ENCODE peak calls at places on chromosomes 4 and X, in nine cellular contexts. One of them, this sample, is unnamed.

GRCh38 chrX:131746491-131746968 is 202.7 kb downstream of the OR13H1 start:
- DNase-seq in GM12865: peak
- DNase-seq in fibroblast of the aortic adventitia: peak
- DNase-seq in esophagus squamous epithelium: peak
- DNase-seq in colonic mucosa: peak
- DNase-seq in GM23338: no peak
- DNase-seq in AG10803: no peak
- DNase-seq in AG04450: no peak
- DNase-seq in fibroblast of villous mesenchyme: peak
- DNase-seq in this sample: peak

GRCh38 chrX:153381684-153382532 is 19.2 kb downstream of the PNMA6E start:
- DNase-seq in GM12865: peak
- DNase-seq in fibroblast of the aortic adventitia: peak
- DNase-seq in esophagus squamous epithelium: no peak
- DNase-seq in colonic mucosa: no peak
- DNase-seq in GM23338: peak
- DNase-seq in AG10803: peak
- DNase-seq in AG04450: peak
- DNase-seq in fibroblast of villous mesenchyme: peak
- DNase-seq in this sample: peak

GRCh38 chrX:78945186-78945912 is at the start of gene P2RY10:
- DNase-seq in GM12865: peak
- DNase-seq in fibroblast of the aortic adventitia: no peak
- DNase-seq in esophagus squamous epithelium: no peak
- DNase-seq in colonic mucosa: no peak
- DNase-seq in GM23338: no peak
- DNase-seq in AG10803: no peak
- DNase-seq in AG04450: no peak
- DNase-seq in fibroblast of villous mesenchyme: no peak
- DNase-seq in this sample: no peak

GRCh38 chrX:17738002-17738713 is 865 bp downstream of the SCML1 start:
- DNase-seq in GM12865: peak
- DNase-seq in fibroblast of the aortic adventitia: peak
- DNase-seq in esophagus squamous epithelium: no peak
- DNase-seq in colonic mucosa: peak
- DNase-seq in GM23338: peak
- DNase-seq in AG10803: peak
- DNase-seq in AG04450: no peak
- DNase-seq in fibroblast of villous mesenchyme: peak
- DNase-seq in this sample: peak

GRCh38 chr4:98747659-98748091 is 89.3 kb upstream of the TSPAN5 start:
- DNase-seq in GM12865: no peak
- DNase-seq in fibroblast of the aortic adventitia: no peak
- DNase-seq in esophagus squamous epithelium: no peak
- DNase-seq in colonic mucosa: peak
- DNase-seq in GM23338: peak
- DNase-seq in AG10803: no peak
- DNase-seq in AG04450: no peak
- DNase-seq in fibroblast of villous mesenchyme: no peak
- DNase-seq in this sample: peak

GRCh38 chr4:9704551-9705332 is 76.7 kb upstream of the DRD5 start:
- DNase-seq in GM12865: no peak
- DNase-seq in fibroblast of the aortic adventitia: no peak
- DNase-seq in esophagus squamous epithelium: no peak
- DNase-seq in colonic mucosa: peak
- DNase-seq in GM23338: peak
- DNase-seq in AG10803: no peak
- DNase-seq in AG04450: no peak
- DNase-seq in fibroblast of villous mesenchyme: no peak
- DNase-seq in this sample: no peak

GRCh38 chr4:85812776-85813175 is 337.8 kb downstream of the ARHGAP24 start:
- DNase-seq in GM12865: no peak
- DNase-seq in fibroblast of the aortic adventitia: no peak
- DNase-seq in esophagus squamous epithelium: no peak
- DNase-seq in colonic mucosa: no peak
- DNase-seq in GM23338: no peak
- DNase-seq in AG10803: no peak
- DNase-seq in AG04450: no peak
- DNase-seq in fibroblast of villous mesenchyme: no peak
- DNase-seq in this sample: peak

GRCh38 chr4:46937493-46937892 is 28.4 kb upstream of the COX7B2 start:
- DNase-seq in GM12865: peak
- DNase-seq in fibroblast of the aortic adventitia: peak
- DNase-seq in esophagus squamous epithelium: no peak
- DNase-seq in colonic mucosa: no peak
- DNase-seq in GM23338: peak
- DNase-seq in AG10803: no peak
- DNase-seq in AG04450: no peak
- DNase-seq in fibroblast of villous mesenchyme: peak
- DNase-seq in this sample: no peak

GRCh38 chr4:38371391-38371851 is 292.6 kb upstream of the KLF3 start:
- DNase-seq in GM12865: no peak
- DNase-seq in fibroblast of the aortic adventitia: peak
- DNase-seq in esophagus squamous epithelium: no peak
- DNase-seq in colonic mucosa: no peak
- DNase-seq in GM23338: no peak
- DNase-seq in AG10803: peak
- DNase-seq in AG04450: no peak
- DNase-seq in fibroblast of villous mesenchyme: peak
- DNase-seq in this sample: peak

GRCh38 chrX:124507276-124507675 is 160.9 kb downstream of the SH2D1A start:
- DNase-seq in GM12865: no peak
- DNase-seq in fibroblast of the aortic adventitia: no peak
- DNase-seq in esophagus squamous epithelium: no peak
- DNase-seq in colonic mucosa: no peak
- DNase-seq in GM23338: no peak
- DNase-seq in AG10803: peak
- DNase-seq in AG04450: no peak
- DNase-seq in fibroblast of villous mesenchyme: no peak
- DNase-seq in this sample: no peak

GRCh38 chrX:35919536-35920309 is at the start of gene CFAP47:
- DNase-seq in GM12865: no peak
- DNase-seq in fibroblast of the aortic adventitia: no peak
- DNase-seq in esophagus squamous epithelium: no peak
- DNase-seq in colonic mucosa: peak
- DNase-seq in GM23338: peak
- DNase-seq in AG10803: no peak
- DNase-seq in AG04450: no peak
- DNase-seq in fibroblast of villous mesenchyme: no peak
- DNase-seq in this sample: peak
- H3K4me3 ChIP-seq in GM12865: no peak
- H3K4me3 ChIP-seq in fibroblast of the aortic adventitia: no peak
- H3K4me3 ChIP-seq in esophagus squamous epithelium: peak
- H3K4me3 ChIP-seq in colonic mucosa: peak
- H3K4me3 ChIP-seq in GM23338: peak
- H3K4me3 ChIP-seq in AG10803: no peak
- H3K4me3 ChIP-seq in AG04450: no peak
- H3K4me3 ChIP-seq in fibroblast of villous mesenchyme: no peak
- H3K4me3 ChIP-seq in this sample: peak

GRCh38 chr4:41177016-41177415 is 37.3 kb downstream of the APBB2 start:
- DNase-seq in GM12865: no peak
- DNase-seq in fibroblast of the aortic adventitia: peak
- DNase-seq in esophagus squamous epithelium: no peak
- DNase-seq in colonic mucosa: no peak
- DNase-seq in GM23338: no peak
- DNase-seq in AG10803: peak
- DNase-seq in AG04450: no peak
- DNase-seq in fibroblast of villous mesenchyme: peak
- DNase-seq in this sample: peak
- TF ChIP-seq CTCF in GM12865: no peak
- TF ChIP-seq CTCF in fibroblast of the aortic adventitia: peak
- TF ChIP-seq CTCF in esophagus squamous epithelium: no peak
- TF ChIP-seq CTCF in colonic mucosa: no peak
- TF ChIP-seq CTCF in GM23338: no peak
- TF ChIP-seq CTCF in AG10803: peak
- TF ChIP-seq CTCF in AG04450: peak
- TF ChIP-seq CTCF in fibroblast of villous mesenchyme: peak
- TF ChIP-seq CTCF in this sample: peak

DNA sequence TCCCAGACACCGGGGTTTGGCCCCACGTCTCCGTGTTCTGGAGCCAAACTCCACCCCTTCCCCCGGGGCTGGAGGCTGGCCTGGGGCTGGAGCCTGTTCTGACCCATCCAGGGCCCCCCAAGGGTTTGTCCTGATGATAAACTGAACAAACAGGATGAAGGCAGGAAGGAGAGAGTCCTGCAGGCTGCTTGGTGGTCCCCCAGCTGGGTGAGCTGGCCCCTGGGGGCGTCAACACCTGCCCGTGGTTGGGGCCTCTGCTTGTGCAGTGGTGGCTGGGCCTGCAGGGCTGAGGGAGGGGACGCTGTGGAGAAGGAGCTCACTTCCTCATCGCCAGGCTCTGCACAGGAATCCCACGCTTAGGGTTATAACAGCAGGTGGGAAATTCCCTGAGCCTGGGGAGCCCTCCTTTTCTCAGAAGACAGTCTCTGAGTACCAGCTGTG is 2.3 kb downstream of the SH3TC1 start:
- DNase-seq in GM12865: peak
- DNase-seq in fibroblast of the aortic adventitia: no peak
- DNase-seq in esophagus squamous epithelium: no peak
- DNase-seq in colonic mucosa: no peak
- DNase-seq in GM23338: no peak
- DNase-seq in AG10803: no peak
- DNase-seq in AG04450: no peak
- DNase-seq in fibroblast of villous mesenchyme: no peak
- DNase-seq in this sample: no peak
- H3K4me3 ChIP-seq in GM12865: peak
- H3K4me3 ChIP-seq in fibroblast of the aortic adventitia: no peak
- H3K4me3 ChIP-seq in esophagus squamous epithelium: peak
- H3K4me3 ChIP-seq in colonic mucosa: no peak
- H3K4me3 ChIP-seq in GM23338: no peak
- H3K4me3 ChIP-seq in AG10803: no peak
- H3K4me3 ChIP-seq in AG04450: no peak
- H3K4me3 ChIP-seq in fibroblast of villous mesenchyme: peak
- H3K4me3 ChIP-seq in this sample: no peak

GRCh38 chrX:100512471-100512870 is 72.3 kb upstream of the TNMD start:
- DNase-seq in GM12865: peak
- DNase-seq in fibroblast of the aortic adventitia: peak
- DNase-seq in esophagus squamous epithelium: no peak
- DNase-seq in colonic mucosa: no peak
- DNase-seq in GM23338: peak
- DNase-seq in AG10803: peak
- DNase-seq in AG04450: no peak
- DNase-seq in fibroblast of villous mesenchyme: peak
- DNase-seq in this sample: peak
- TF ChIP-seq CTCF in GM12865: peak
- TF ChIP-seq CTCF in fibroblast of the aortic adventitia: peak
- TF ChIP-seq CTCF in esophagus squamous epithelium: peak
- TF ChIP-seq CTCF in colonic mucosa: peak
- TF ChIP-seq CTCF in GM23338: peak
- TF ChIP-seq CTCF in AG10803: peak
- TF ChIP-seq CTCF in AG04450: peak
- TF ChIP-seq CTCF in fibroblast of villous mesenchyme: peak
- TF ChIP-seq CTCF in this sample: peak

GRCh38 chr4:2036866-2037265 is 22.3 kb upstream of the NAT8L start:
- DNase-seq in GM12865: no peak
- DNase-seq in fibroblast of the aortic adventitia: no peak
- DNase-seq in esophagus squamous epithelium: no peak
- DNase-seq in colonic mucosa: peak
- DNase-seq in GM23338: no peak
- DNase-seq in AG10803: no peak
- DNase-seq in AG04450: no peak
- DNase-seq in fibroblast of villous mesenchyme: no peak
- DNase-seq in this sample: no peak
- H3K4me3 ChIP-seq in GM12865: no peak
- H3K4me3 ChIP-seq in fibroblast of the aortic adventitia: no peak
- H3K4me3 ChIP-seq in esophagus squamous epithelium: no peak
- H3K4me3 ChIP-seq in colonic mucosa: peak
- H3K4me3 ChIP-seq in GM23338: no peak
- H3K4me3 ChIP-seq in AG10803: no peak
- H3K4me3 ChIP-seq in AG04450: no peak
- H3K4me3 ChIP-seq in fibroblast of villous mesenchyme: no peak
- H3K4me3 ChIP-seq in this sample: no peak

GRCh38 chr4:19486400-19486799 is 765.3 kb upstream of the SLIT2 start:
- DNase-seq in GM12865: no peak
- DNase-seq in fibroblast of the aortic adventitia: no peak
- DNase-seq in esophagus squamous epithelium: no peak
- DNase-seq in colonic mucosa: no peak
- DNase-seq in GM23338: no peak
- DNase-seq in AG10803: no peak
- DNase-seq in AG04450: no peak
- DNase-seq in fibroblast of villous mesenchyme: no peak
- DNase-seq in this sample: no peak
- TF ChIP-seq CTCF in GM12865: no peak
- TF ChIP-seq CTCF in fibroblast of the aortic adventitia: no peak
- TF ChIP-seq CTCF in esophagus squamous epithelium: no peak
- TF ChIP-seq CTCF in colonic mucosa: no peak
- TF ChIP-seq CTCF in GM23338: no peak
- TF ChIP-seq CTCF in AG10803: no peak
- TF ChIP-seq CTCF in AG04450: no peak
- TF ChIP-seq CTCF in fibroblast of villous mesenchyme: peak
- TF ChIP-seq CTCF in this sample: peak

GRCh38 chrX:20267924-20268701 is 1.4 kb upstream of the RPS6KA3 start:
- DNase-seq in GM12865: no peak
- DNase-seq in fibroblast of the aortic adventitia: peak
- DNase-seq in esophagus squamous epithelium: peak
- DNase-seq in colonic mucosa: peak
- DNase-seq in GM23338: peak
- DNase-seq in AG10803: peak
- DNase-seq in AG04450: no peak
- DNase-seq in fibroblast of villous mesenchyme: peak
- DNase-seq in this sample: peak
- H3K4me3 ChIP-seq in GM12865: peak
- H3K4me3 ChIP-seq in fibroblast of the aortic adventitia: peak
- H3K4me3 ChIP-seq in esophagus squamous epithelium: peak
- H3K4me3 ChIP-seq in colonic mucosa: peak
- H3K4me3 ChIP-seq in GM23338: peak
- H3K4me3 ChIP-seq in AG10803: peak
- H3K4me3 ChIP-seq in AG04450: peak
- H3K4me3 ChIP-seq in fibroblast of villous mesenchyme: peak
- H3K4me3 ChIP-seq in this sample: peak